ENCODE peak calls at places on chromosomes 11 and 22, in six cellular contexts. X, F, U, D, C and G are unnamed samples. For H3K4me1, the result is how much of the 10 kb centered on the place peaks cover.

GRCh38 chr11:119615879-119616190 is 113.2 kb downstream of the NECTIN1 start:
- DNase-seq in X (no peak), F (no peak), U (no peak), D (no peak), C (no peak), G (no peak)

GRCh38 chr11:41307371-41308080 is 151.9 kb downstream of the LRRC4C start:
- DNase-seq in X (no peak), F (no peak), U (no peak), D (no peak), C (no peak), G (no peak)

GRCh38 chr22:24016156-24016555 is 5.1 kb downstream of the CABIN1 start:
- DNase-seq in X (no peak), F (no peak), U (no peak), D (no peak), C (no peak), G (no peak)

GRCh38 chr11:114243461-114244372 is 52.5 kb upstream of the NNMT start:
- DNase-seq in X (no peak), F (peak), U (no peak), D (no peak), C (no peak), G (no peak)

GRCh38 chr11:62879554-62879953 is 1.1 kb upstream of the SLC3A2 start:
- DNase-seq in X (no peak), F (peak), U (no peak), D (peak), C (no peak), G (no peak)

GRCh38 chr22:43148581-43148980 is 2.8 kb upstream of the TSPO start:
- DNase-seq in X (no peak), F (no peak), U (no peak), D (no peak), C (no peak), G (no peak)

GRCh38 chr11:19241260-19242183 is 777 bp upstream of the E2F8 start:
- DNase-seq in X (peak), F (peak), U (peak), D (peak), C (peak), G (no peak)

GRCh38 chr11:106077609-106078517 is at the start of gene AASDHPPT:
- DNase-seq in X (no peak), F (no peak), U (peak), D (peak), C (peak), G (peak)

GRCh38 chr11:6202036-6202435 is 3.0 kb downstream of the OR52W1 start:
- DNase-seq in X (no peak), F (no peak), U (no peak), D (no peak), C (no peak), G (no peak)

GRCh38 chr11:8586805-8587204 is 7.2 kb downstream of the STK33 start:
- DNase-seq in X (no peak), F (no peak), U (no peak), D (no peak), C (no peak), G (no peak)

GRCh38 chr11:77590194-77590591 is 440 bp downstream of the AQP11 start:
- DNase-seq in X (no peak), F (no peak), U (peak), D (no peak), C (peak), G (peak)

GRCh38 chr22:43293661-43294392 is 49.3 kb downstream of the SCUBE1 start:
- DNase-seq in X (no peak), F (peak), U (peak), D (peak), C (no peak), G (no peak)

GRCh38 chr11:43943931-43944751 is 1.7 kb downstream of the C11orf96 start:
- DNase-seq in X (no peak), F (peak), U (peak), D (peak), C (no peak), G (no peak)

GRCh38 chr11:122679441-122679840 is 23.9 kb downstream of the UBASH3B start:
- DNase-seq in X (no peak), F (no peak), U (no peak), D (no peak), C (no peak), G (no peak)

GRCh38 chr11:7577226-7577882 is 63.6 kb downstream of the PPFIBP2 start:
- DNase-seq in X (no peak), F (peak), U (no peak), D (no peak), C (no peak), G (no peak)

GRCh38 chr22:24230911-24231656 is 13.8 kb downstream of the GGT5 start:
- DNase-seq in X (peak), F (no peak), U (no peak), D (peak), C (peak), G (no peak)

GRCh38 chr11:116500833-116501622 is 271.8 kb downstream of the BUD13 start:
- DNase-seq in X (no peak), F (no peak), U (no peak), D (no peak), C (no peak), G (no peak)

GRCh38 chr11:75668508-75669297 is at the start of gene MAP6:
- DNase-seq in X (no peak), F (peak), U (peak), D (no peak), C (no peak), G (no peak)

GRCh38 chr22:40511604-40512003 is 124.9 kb downstream of the MRTFA start:
- DNase-seq in X (no peak), F (peak), U (no peak), D (no peak), C (peak), G (no peak)

GRCh38 chr11:58726594-58727414 is 4.9 kb downstream of the GLYAT start:
- DNase-seq in X (no peak), F (no peak), U (no peak), D (no peak), C (no peak), G (no peak)

GRCh38 chr22:49540571-49541450 is 286.9 kb downstream of the BRD1 start:
- DNase-seq in X (peak), F (no peak), U (no peak), D (no peak), C (no peak), G (no peak)

GRCh38 chr11:112380464-112380863 is 119.8 kb upstream of the PLET1 start:
- DNase-seq in X (no peak), F (no peak), U (no peak), D (no peak), C (no peak), G (no peak)

GRCh38 chr22:33921576-33922181 is 1.4 kb upstream of the LARGE1 start:
- DNase-seq in X (peak), F (peak), U (peak), D (no peak), C (peak), G (no peak)

GRCh38 chr11:107706531-107706930 is 5.3 kb downstream of the SLN start:
- DNase-seq in X (no peak), F (no peak), U (no peak), D (no peak), C (no peak), G (no peak)

GRCh38 chr22:28771195-28771791 is 1.2 kb upstream of the CCDC117 start:
- DNase-seq in X (no peak), F (no peak), U (no peak), D (no peak), C (no peak), G (no peak)

GRCh38 chr11:35262735-35263134 is 123.8 kb downstream of the CD44 start:
- DNase-seq in X (no peak), F (no peak), U (no peak), D (no peak), C (no peak), G (no peak)

GRCh38 chr11:58575377-58576020 is at the start of gene LPXN:
- DNase-seq in X (no peak), F (no peak), U (no peak), D (peak), C (no peak), G (no peak)

GRCh38 chr11:69644071-69644961 is 3.4 kb downstream of the CCND1 start:
- DNase-seq in X (peak), F (peak), U (peak), D (peak), C (peak), G (no peak)

GRCh38 chr22:24571266-24571665 is 15.5 kb downstream of the SNRPD3 start:
- DNase-seq in X (no peak), F (no peak), U (no peak), D (no peak), C (no peak), G (no peak)

GRCh38 chr11:2204361-2205213 is 33.0 kb upstream of the TH start:
- DNase-seq in X (peak), F (no peak), U (no peak), D (no peak), C (peak), G (no peak)

GRCh38 chr11:92740251-92740650 is 229.2 kb upstream of the MTNR1B start:
- DNase-seq in X (no peak), F (no peak), U (no peak), D (no peak), C (no peak), G (no peak)

GRCh38 chr11:92739020-92739419 is 230.4 kb upstream of the MTNR1B start:
- DNase-seq in X (no peak), F (no peak), U (no peak), D (no peak), C (no peak), G (no peak)

GRCh38 chr11:92738281-92738680 is 231.2 kb upstream of the MTNR1B start:
- DNase-seq in X (no peak), F (no peak), U (no peak), D (no peak), C (no peak), G (no peak)

GRCh38 chr11:92735039-92735438 is 234.4 kb upstream of the MTNR1B start:
- DNase-seq in X (no peak), F (no peak), U (no peak), D (no peak), C (no peak), G (no peak)
- TF ChIP-seq CTCF in X (peak), F (no peak), U (no peak), D (no peak), C (peak), G (peak)

GRCh38 chr11:67644472-67645418 is 5.2 kb upstream of the TBX10 start:
- DNase-seq in X (peak), F (no peak), U (no peak), D (no peak), C (peak), G (no peak)
- H3K4me1 ChIP-seq in X (under half), F (under half), U (under half), D (under half), C (half or more), G (under half)

GRCh38 chr11:64770120-64770519 is 8.2 kb downstream of the SF1 start:
- DNase-seq in X (no peak), F (no peak), U (no peak), D (no peak), C (no peak), G (no peak)

GRCh38 chr11:64769283-64769682 is 9.1 kb downstream of the SF1 start:
- DNase-seq in X (no peak), F (no peak), U (no peak), D (no peak), C (no peak), G (no peak)

GRCh38 chr11:64772318-64773018 is 5.9 kb downstream of the SF1 start:
- DNase-seq in X (no peak), F (no peak), U (no peak), D (peak), C (no peak), G (no peak)

GRCh38 chr11:64774144-64774543 is 4.2 kb downstream of the SF1 start:
- DNase-seq in X (no peak), F (no peak), U (no peak), D (no peak), C (no peak), G (no peak)

GRCh38 chr11:64771861-64772260 is 6.5 kb downstream of the SF1 start:
- DNase-seq in X (no peak), F (no peak), U (no peak), D (no peak), C (no peak), G (no peak)
- H3K27ac ChIP-seq in X (peak), F (peak), U (no peak), D (no peak), C (no peak), G (no peak)

GRCh38 chr11:65262381-65262680 is 569 bp downstream of the POLA2 start:
- DNase-seq in X (no peak), F (no peak), U (no peak), D (no peak), C (peak), G (no peak)

GRCh38 chr11:65261591-65262380 is at the start of gene POLA2:
- DNase-seq in X (peak), F (peak), U (peak), D (peak), C (peak), G (peak)

GRCh38 chr11:65260756-65261590 is 789 bp upstream of the POLA2 start:
- DNase-seq in X (peak), F (no peak), U (peak), D (no peak), C (no peak), G (no peak)

GRCh38 chr11:65262775-65263174 is 1.0 kb downstream of the POLA2 start:
- DNase-seq in X (no peak), F (no peak), U (no peak), D (no peak), C (no peak), G (no peak)

DNA sequence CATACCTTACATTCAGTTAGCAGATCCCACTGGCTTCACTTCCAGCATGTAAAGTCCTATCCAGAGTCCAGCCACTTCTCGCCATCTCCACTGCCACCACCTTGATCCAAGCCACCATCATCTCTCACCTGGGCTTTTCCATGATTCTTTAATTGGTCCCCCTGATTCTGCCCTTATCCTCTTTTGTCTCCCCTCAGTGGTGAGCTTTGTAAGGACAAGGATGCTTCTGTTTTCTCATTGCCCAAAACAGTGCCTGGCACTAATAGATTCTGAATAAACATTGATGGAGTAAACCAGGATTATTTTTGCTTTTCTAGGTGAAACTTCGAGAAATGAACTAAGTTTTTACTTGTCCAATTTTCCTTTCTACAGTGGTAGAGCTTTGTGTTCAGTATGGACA is 4.4 kb downstream of the POLA2 start:
- DNase-seq in X (no peak), F (no peak), U (no peak), D (no peak), C (no peak), G (no peak)
- TF ChIP-seq CTCF in X (peak), F (no peak), U (no peak), D (no peak), C (no peak), G (no peak)

DNA sequence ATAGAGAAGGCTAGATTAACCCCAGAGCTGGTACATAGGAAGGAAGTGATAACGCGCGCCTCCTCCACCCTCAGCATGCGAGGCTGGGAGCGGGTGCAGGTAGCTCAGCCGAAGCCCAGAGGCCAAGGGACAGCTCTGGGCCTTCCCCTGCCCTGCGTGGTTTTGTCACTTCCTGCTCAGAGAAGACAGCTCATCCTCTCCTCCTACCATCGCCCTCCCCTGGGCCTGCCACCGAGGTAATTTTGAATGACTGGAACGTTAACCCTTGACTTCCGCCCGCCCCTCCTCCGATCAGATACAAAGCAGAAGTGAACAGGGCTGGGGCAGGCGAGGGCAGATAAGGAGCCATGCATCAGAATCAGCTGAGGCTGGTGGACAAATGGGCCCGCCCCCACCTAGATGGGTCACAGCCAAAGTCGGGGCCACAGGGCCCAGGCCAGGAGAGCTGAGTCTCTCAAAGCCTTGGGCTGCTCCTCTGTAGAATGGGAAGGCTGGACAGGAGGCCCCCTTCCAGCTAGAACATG is 1.6 kb downstream of the RAC2 start:
- DNase-seq in X (peak), F (peak), U (no peak), D (peak), C (no peak), G (no peak)
- H3K4me1 ChIP-seq in X (under half), F (under half), U (under half), D (under half), C (under half), G (under half)

GRCh38 chr11:86547727-86548126 is 124.7 kb downstream of the ME3 start:
- DNase-seq in X (no peak), F (no peak), U (no peak), D (peak), C (no peak), G (no peak)

GRCh38 chr11:86551286-86551685 is 121.1 kb downstream of the ME3 start:
- DNase-seq in X (no peak), F (no peak), U (peak), D (peak), C (no peak), G (no peak)

GRCh38 chr11:86551693-86552092 is 120.7 kb downstream of the ME3 start:
- DNase-seq in X (no peak), F (no peak), U (no peak), D (no peak), C (no peak), G (no peak)

GRCh38 chr11:86550757-86551156 is 121.7 kb downstream of the ME3 start:
- DNase-seq in X (no peak), F (no peak), U (no peak), D (no peak), C (no peak), G (no peak)

GRCh38 chr11:86548278-86548917 is 124.0 kb downstream of the ME3 start:
- DNase-seq in X (no peak), F (no peak), U (no peak), D (peak), C (no peak), G (no peak)
- H3K27ac ChIP-seq in X (peak), F (no peak), U (peak), D (peak), C (peak), G (peak)